ENCODE peak calls at places on chromosomes 2 and 18, in five cellular contexts. U is Calu3; B is stromal cell of bone marrow; K is posterior vena cava; D is stimulated activated CD8-positive, alpha-beta memory T cell treated with anti-CD3 and anti-CD28 coated beads, Interleukin-2, amount 100 ng/mL, for 1 hour. I is an unnamed sample.

GRCh38 chr2:15041429-15041837 is 408.9 kb downstream of the LRATD1 start:
- DNase-seq in U (no peak), B (no peak), K (no peak), D (no peak), I (no peak)

GRCh38 chr2:109030870-109031480 is 42.0 kb upstream of the EDAR start:
- DNase-seq in U (no peak), B (no peak), K (no peak), D (no peak), I (no peak)

GRCh38 chr18:39939209-39939608 is 2015.8 kb upstream of the PIK3C3 start:
- DNase-seq in U (no peak), B (no peak), K (no peak), D (no peak), I (no peak)

GRCh38 chr2:212732860-212733259 is 194.3 kb upstream of the ERBB4 start:
- DNase-seq in U (no peak), B (no peak), K (no peak), D (no peak), I (no peak)

GRCh38 chr2:29397039-29397438 is 281.8 kb downstream of the CLIP4 start:
- DNase-seq in U (no peak), B (no peak), K (no peak), D (no peak), I (no peak)

GRCh38 chr2:46379213-46380037 is 82.2 kb downstream of the EPAS1 start:
- DNase-seq in U (no peak), B (no peak), K (no peak), D (no peak), I (no peak)

GRCh38 chr2:224442092-224442999 is 40.4 kb upstream of the FAM124B start:
- DNase-seq in U (peak), B (no peak), K (peak), D (no peak), I (no peak)

GRCh38 chr2:219287569-219288265 is 8.6 kb downstream of the DNAJB2 start:
- DNase-seq in U (no peak), B (no peak), K (peak), D (no peak), I (no peak)

GRCh38 chr18:48733854-48734253 is 195.0 kb downstream of the CTIF start:
- DNase-seq in U (no peak), B (no peak), K (no peak), D (no peak), I (no peak)

GRCh38 chr2:127169066-127169660 is 50.9 kb downstream of the CYP27C1 start:
- DNase-seq in U (no peak), B (no peak), K (no peak), D (no peak), I (no peak)

GRCh38 chr2:1219901-1220691 is 193.2 kb upstream of the TPO start:
- DNase-seq in U (no peak), B (peak), K (no peak), D (no peak), I (no peak)

GRCh38 chr2:236318401-236318800 is 54.2 kb upstream of the ASB18 start:
- DNase-seq in U (no peak), B (no peak), K (no peak), D (no peak), I (no peak)